ENCODE peak calls at places on chromosomes 4 and X, in four cellular contexts. J is T-helper 17 cell; M is sciatic nerve; U is stimulated activated CD4-positive, alpha-beta T cell treated with anti-CD3 and anti-CD28 coated beads, TNF-alpha, amount 100 ng/mL, for 1 hour. R is an unnamed sample.

GRCh38 chrX:116872931-116873330 is 410.2 kb upstream of the CT83 start:
- DNase-seq in J (no peak), M (no peak), U (no peak), R (no peak)

GRCh38 chrX:74593593-74593992 is 20.8 kb downstream of the RLIM start:
- DNase-seq in J (no peak), M (no peak), U (no peak), R (no peak)

GRCh38 chr4:99462875-99463464 is 27.8 kb upstream of the ADH7 start:
- DNase-seq in J (no peak), M (no peak), U (peak; percentile 7), R (no peak)

GRCh38 chr4:19309365-19309764 is 942.3 kb upstream of the SLIT2 start:
- DNase-seq in J (no peak), M (no peak), U (no peak), R (no peak)

GRCh38 chrX:70826715-70827114 is 81.8 kb downstream of the TEX11 start:
- DNase-seq in J (no peak), M (no peak), U (no peak), R (no peak)

GRCh38 chr4:186225848-186226247 is 1.5 kb upstream of the KLKB1 start:
- DNase-seq in J (no peak), M (no peak), U (no peak), R (no peak)

GRCh38 chr4:83195280-83195679 is 80.8 kb upstream of the PLAC8 start:
- DNase-seq in J (no peak), M (no peak), U (no peak), R (no peak)

GRCh38 chr4:26441771-26442170 is 48.5 kb downstream of the CCKAR start:
- DNase-seq in J (no peak), M (no peak), U (no peak), R (no peak)

GRCh38 chrX:101362116-101362515 is 13.6 kb upstream of the TIMM8A start:
- DNase-seq in J (no peak), M (no peak), U (no peak), R (no peak)

GRCh38 chr4:24794916-24795665 is at the start of gene SOD3:
- DNase-seq in J (no peak), M (peak; percentile 90), U (no peak), R (no peak)

GRCh38 chr4:40316782-40317635 is 18.1 kb upstream of the CHRNA9 start:
- DNase-seq in J (peak; percentile 27), M (peak; percentile 61), U (peak; percentile 22), R (no peak)

GRCh38 chr4:118881512-118882146 is 7.0 kb upstream of the SYNPO2 start:
- DNase-seq in J (no peak), M (no peak), U (no peak), R (no peak)

GRCh38 chr4:891747-892146 is 40.4 kb downstream of the GAK start:
- DNase-seq in J (no peak), M (no peak), U (no peak), R (no peak)

GRCh38 chr4:6008766-6009385 is 9.4 kb downstream of the C4orf50 start:
- DNase-seq in J (no peak), M (no peak), U (no peak), R (no peak)

GRCh38 chr4:113289736-113290135 is 240.3 kb downstream of the ANK2 start:
- DNase-seq in J (no peak), M (no peak), U (no peak), R (no peak)

GRCh38 chr4:181235361-181235760 is 1007.8 kb upstream of the TENM3 start:
- DNase-seq in J (no peak), M (no peak), U (no peak), R (no peak)

GRCh38 chr4:113708250-113708649 is 53.3 kb downstream of the CAMK2D start:
- DNase-seq in J (no peak), M (no peak), U (no peak), R (no peak)

GRCh38 chr4:30429813-30430466 is 290.2 kb upstream of the PCDH7 start:
- DNase-seq in J (no peak), M (no peak), U (no peak), R (no peak)

GRCh38 chr4:17316566-17316965 is 195.3 kb downstream of the QDPR start:
- DNase-seq in J (no peak), M (no peak), U (no peak), R (no peak)

GRCh38 chr4:119498520-119498919 is 130.1 kb downstream of the PDE5A start:
- DNase-seq in J (no peak), M (peak; percentile 55), U (no peak), R (no peak)

GRCh38 chrX:135484636-135485289 is 35.7 kb upstream of the INTS6L start:
- DNase-seq in J (no peak), M (no peak), U (no peak), R (no peak)

GRCh38 chr4:48780867-48781219 is 764 bp upstream of the FRYL start:
- DNase-seq in J (no peak), M (peak; percentile 64), U (no peak), R (no peak)

GRCh38 chr4:112515278-112516075 is 503 bp downstream of the NEUROG2 start:
- DNase-seq in J (no peak), M (no peak), U (no peak), R (no peak)

GRCh38 chr4:184199780-184200179 is 17.9 kb downstream of the ENPP6 start:
- DNase-seq in J (no peak), M (no peak), U (no peak), R (no peak)